ENCODE peak calls at places on chromosomes 12 and 14, in four cellular contexts. S is glutamatergic neuron, D is stromal cell of bone marrow, U is chondrocyte. H is an unnamed sample.

GRCh38 chr12:13530966-13531365 is 334.4 kb downstream of the EMP1 start:
- DNase-seq in S (no peak), D (no peak), U (no peak), H (peak; percentile 28)

GRCh38 chr14:57749267-57749666 is 116.6 kb downstream of the SLC35F4 start:
- DNase-seq in S (no peak), D (peak; percentile 14), U (no peak), H (no peak)

GRCh38 chr12:14960548-14961465 is 594 bp downstream of the ARHGDIB start:
- DNase-seq in S (no peak), D (no peak), U (no peak), H (no peak)

GRCh38 chr14:73786632-73786941 is 65.0 kb upstream of the PTGR2 start:
- DNase-seq in S (peak; percentile 41), D (no peak), U (no peak), H (no peak)

GRCh38 chr12:122040579-122041386 is 19.1 kb downstream of the BCL7A start:
- DNase-seq in S (no peak), D (no peak), U (no peak), H (no peak)

GRCh38 chr12:3436496-3437060 is 54.4 kb upstream of the PRMT8 start:
- DNase-seq in S (no peak), D (no peak), U (no peak), H (no peak)

GRCh38 chr14:50855558-50855957 is 16.3 kb upstream of the ABHD12B start:
- DNase-seq in S (no peak), D (no peak), U (no peak), H (no peak)

GRCh38 chr12:113874999-113875561 is 91.0 kb downstream of the RBM19 start:
- DNase-seq in S (no peak), D (no peak), U (peak; percentile 90), H (no peak)

GRCh38 chr12:5505116-5505515 is 73.2 kb downstream of the NTF3 start:
- DNase-seq in S (no peak), D (no peak), U (no peak), H (no peak)

GRCh38 chr14:43145361-43145760 is 1361.7 kb downstream of the FSCB start:
- DNase-seq in S (no peak), D (no peak), U (no peak), H (no peak)

H was measured in hypothalamus.